ENCODE peak calls at places on chromosomes 6 and 20, in six cellular contexts. T is Peyer's patch, S is endothelial cell of umbilical vein, I is ovary, K is uterus, D is body of pancreas. Y is an unnamed sample.

GRCh38 chr6:5328800-5329199 is 67.5 kb downstream of the FARS2 start:
- DNase-seq in D (no peak), K (no peak), I (no peak), T (no peak), S (no peak), Y (no peak)

GRCh38 chr6:35052694-35053565 is 88.2 kb downstream of the TCP11 start:
- DNase-seq in S (peak; percentile 39), T (no peak), K (no peak), I (peak; percentile 60), D (no peak), Y (no peak)

GRCh38 chr6:22334778-22335177 is 37.9 kb upstream of the PRL start:
- DNase-seq in K (no peak), S (no peak), T (no peak), I (no peak), D (no peak), Y (no peak)

GRCh38 chr6:114534813-114535212 is 192.0 kb upstream of the HS3ST5 start:
- DNase-seq in S (no peak), D (no peak), I (no peak), T (no peak), K (no peak), Y (no peak)

GRCh38 chr6:162625846-162626540 is 101.6 kb downstream of the PRKN start:
- DNase-seq in T (no peak), K (no peak), S (no peak), I (no peak), D (no peak), Y (no peak)

GRCh38 chr6:161439093-161439492 is 165.2 kb upstream of the AGPAT4 start:
- DNase-seq in K (peak; percentile 47), S (peak; percentile 85), D (peak; percentile 65), T (no peak), I (peak; percentile 52), Y (no peak)

GRCh38 chr6:158500016-158500735 is 59.7 kb upstream of the TMEM181 start:
- DNase-seq in D (no peak), K (no peak), S (no peak), T (no peak), I (no peak), Y (no peak)

GRCh38 chr20:20859510-20859909 is 147.1 kb upstream of the RALGAPA2 start:
- DNase-seq in T (no peak), K (no peak), D (no peak), S (no peak), I (no peak), Y (no peak)

GRCh38 chr6:36128793-36129192 is 1.5 kb upstream of the MAPK13 start:
- DNase-seq in D (no peak), S (no peak), I (peak; percentile 6), K (no peak), T (no peak), Y (no peak)

GRCh38 chr6:82178084-82178758 is 69.3 kb downstream of the IBTK start:
- DNase-seq in K (no peak), T (no peak), S (peak; percentile 56), I (no peak), D (no peak), Y (no peak)

GRCh38 chr20:61353261-61353995 is 101.4 kb downstream of the CDH4 start:
- DNase-seq in D (no peak), K (no peak), S (no peak), I (no peak), T (no peak), Y (no peak)

GRCh38 chr6:17289491-17290106 is 8.4 kb downstream of the RBM24 start:
- DNase-seq in D (peak; percentile 30), S (no peak), K (peak; percentile 56), T (no peak), I (no peak), Y (no peak)

GRCh38 chr6:134058622-134059366 is 6.4 kb upstream of the SLC2A12 start:
- DNase-seq in I (no peak), T (no peak), D (peak; percentile 17), K (no peak), S (no peak), Y (no peak)

GRCh38 chr6:41371461-41371991 is 36.1 kb downstream of the NCR2 start:
- DNase-seq in D (no peak), I (peak; percentile 32), S (peak; percentile 33), K (peak; percentile 40), T (no peak), Y (peak; percentile 70)

GRCh38 chr6:111088668-111089003 is 1.3 kb downstream of the SLC16A10 start:
- DNase-seq in I (no peak), T (no peak), S (no peak), D (no peak), K (no peak), Y (no peak)

GRCh38 chr6:34150766-34151165 is 4.9 kb upstream of the GRM4 start:
- DNase-seq in D (no peak), I (no peak), T (no peak), K (no peak), S (no peak), Y (no peak)

GRCh38 chr6:140809694-140810101 is 1323.0 kb upstream of the GJE1 start:
- DNase-seq in K (no peak), I (no peak), S (no peak), T (no peak), D (no peak), Y (no peak)

GRCh38 chr20:22411568-22412450 is 172.6 kb downstream of the FOXA2 start:
- DNase-seq in K (peak; percentile 57), D (peak; percentile 64), I (no peak), S (no peak), T (no peak), Y (peak; percentile 51)

GRCh38 chr6:45254242-45254641 is 73.9 kb upstream of the RUNX2 start:
- DNase-seq in I (no peak), T (no peak), D (no peak), K (no peak), S (no peak), Y (no peak)

GRCh38 chr6:125363010-125363359 is 61.2 kb upstream of the HDDC2 start:
- DNase-seq in T (no peak), K (no peak), S (peak; percentile 62), D (no peak), I (no peak), Y (no peak)

GRCh38 chr6:145012039-145012662 is 723.2 kb downstream of the EPM2A start:
- DNase-seq in T (no peak), D (no peak), S (no peak), K (no peak), I (no peak), Y (no peak)

GRCh38 chr6:82033631-82034211 is 213.8 kb downstream of the IBTK start:
- DNase-seq in S (no peak), T (no peak), D (no peak), I (no peak), K (peak; percentile 29), Y (no peak)

GRCh38 chr6:69421270-69421669 is 375.5 kb downstream of the LMBRD1 start:
- DNase-seq in T (no peak), I (no peak), K (no peak), S (no peak), D (no peak), Y (no peak)

GRCh38 chr6:158631678-158632537 is 12.6 kb downstream of the DYNLT1 start:
- DNase-seq in I (peak; percentile 50), T (no peak), K (peak; percentile 71), D (no peak), S (peak; percentile 97), Y (peak; percentile 74)

GRCh38 chr6:47817749-47818148 is 35.9 kb downstream of the OPN5 start:
- DNase-seq in S (no peak), I (no peak), T (no peak), D (no peak), K (no peak), Y (no peak)

GRCh38 chr20:49915380-49916145 is at the start of gene SPATA2:
- DNase-seq in S (peak; percentile 94), D (peak; percentile 97), I (peak; percentile 96), T (peak; percentile 99), K (peak; percentile 93), Y (peak; percentile 98)
- TF ChIP-seq POLR2A in S (peak; percentile 83), D (peak; percentile 86), I (peak; percentile 54), T (peak; percentile 50), K (no peak), Y (no peak)

GRCh38 chr6:31304683-31305082 is 32.8 kb upstream of the HLA-C start:
- DNase-seq in T (no peak), K (no peak), I (no peak), S (no peak), D (no peak), Y (no peak)

GRCh38 chr6:31308050-31308844 is 36.4 kb upstream of the HLA-C start:
- DNase-seq in I (peak; percentile 13), S (no peak), T (peak; percentile 73), D (peak; percentile 91), K (no peak), Y (peak; percentile 61)

GRCh38 chr6:31305674-31306219 is 33.9 kb upstream of the HLA-C start:
- DNase-seq in S (no peak), K (no peak), D (no peak), I (no peak), T (no peak), Y (no peak)

GRCh38 chr6:31307669-31308049 is 35.8 kb upstream of the HLA-C start:
- DNase-seq in I (no peak), D (no peak), T (no peak), S (no peak), K (no peak), Y (no peak)

DNA sequence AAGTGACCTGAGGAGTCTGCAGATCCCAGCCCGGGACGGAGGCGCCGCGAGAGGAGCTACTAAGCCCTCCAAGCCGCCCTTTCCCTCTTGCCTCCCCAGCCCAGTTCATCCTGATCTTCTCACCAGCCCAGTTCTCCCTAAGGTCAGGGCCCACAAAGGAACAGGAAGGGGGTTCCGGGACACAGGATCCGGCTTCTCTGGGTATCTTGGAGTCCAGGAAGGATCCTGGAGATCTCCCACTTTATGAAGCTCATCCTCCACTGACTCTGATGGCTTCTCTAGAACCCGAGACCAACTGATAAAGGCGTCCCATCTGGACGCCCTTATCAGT is 36.9 kb upstream of the HLA-C start:
- DNase-seq in D (no peak), T (no peak), K (no peak), I (no peak), S (no peak), Y (no peak)
- H3K4me3 ChIP-seq in D (no peak overlapping the region), T (peak overlapping the region; percentile 46), K (no peak overlapping the region), I (no peak overlapping the region), S (no peak overlapping the region), Y (peak overlapping the region; percentile 50)

GRCh38 chr6:19515939-19516338 is 321.2 kb upstream of the ID4 start:
- DNase-seq in I (no peak), D (no peak), S (no peak), T (no peak), K (no peak), Y (no peak)
- H3K9me3 ChIP-seq in I (no peaks in the 10 kb centered on the region), D (no peaks in the 10 kb centered on the region), S (no peaks in the 10 kb centered on the region), T (no peaks in the 10 kb centered on the region), K (no peaks in the 10 kb centered on the region), Y (peaks cover 12% of the 10 kb centered on the region)

DNA sequence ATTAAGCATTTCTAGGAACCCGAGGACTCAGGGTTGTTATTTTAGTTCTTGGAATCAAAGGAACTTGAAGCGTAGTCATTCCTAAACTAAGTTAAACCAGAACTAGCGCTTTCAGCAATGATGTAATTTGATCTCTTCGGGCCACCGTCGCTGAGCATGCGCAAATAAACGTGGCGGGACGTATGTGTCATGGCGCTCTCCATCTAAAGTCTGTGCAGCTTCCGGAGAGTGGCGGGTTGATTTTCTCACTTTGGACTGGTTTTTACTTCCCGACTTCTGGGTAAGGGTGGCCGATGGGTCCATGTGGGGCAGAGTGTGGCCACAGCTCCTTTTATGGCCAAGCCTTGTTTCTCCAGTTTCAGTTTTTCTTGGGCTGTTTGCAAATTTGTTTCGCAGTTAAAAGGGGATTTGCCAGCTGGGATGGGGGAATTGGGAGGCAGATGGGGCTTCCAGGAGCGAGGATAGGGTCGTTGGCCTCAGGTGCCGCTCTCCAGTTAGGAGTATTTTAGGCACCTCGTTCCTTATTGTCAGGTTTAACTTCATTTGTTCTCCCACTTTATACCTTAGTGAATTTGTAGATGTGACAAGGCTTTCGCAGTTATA is at the start of gene CDKAL1:
- DNase-seq in S (peak; percentile 94), D (peak; percentile 88), I (peak; percentile 86), T (peak; percentile 83), K (peak; percentile 90), Y (peak; percentile 92)
- TF ChIP-seq POLR2A in S (peak; percentile 89), D (peak; percentile 80), I (peak; percentile 48), T (peak; percentile 39), K (no peak), Y (no peak)

Y was measured in stomach.